ENCODE peak calls at places on chromosomes 5 and 9, in nine cellular contexts. One of them, this sample, is unnamed.

GRCh38 chr9:37032713-37033112 is 1.4 kb downstream of the PAX5 start:
- DNase-seq in fibroblast of lung: no peak
- DNase-seq in nephron progenitor cell: no peak
- DNase-seq in pancreas: no peak
- DNase-seq in MCF 10A: no peak
- DNase-seq in heart left ventricle: no peak
- DNase-seq in HCT116: no peak
- DNase-seq in GM20000: peak; percentile 52
- DNase-seq in upper lobe of right lung: no peak
- DNase-seq in this sample: no peak

GRCh38 chr9:120267929-120268328 is 312.0 kb downstream of the CDK5RAP2 start:
- DNase-seq in GM20000: no peak
- DNase-seq in HCT116: no peak
- DNase-seq in MCF 10A: peak; percentile 6
- DNase-seq in fibroblast of lung: no peak
- DNase-seq in heart left ventricle: no peak
- DNase-seq in upper lobe of right lung: no peak
- DNase-seq in nephron progenitor cell: no peak
- DNase-seq in pancreas: no peak
- DNase-seq in this sample: no peak

GRCh38 chr5:83654427-83654994 is 66.1 kb downstream of the HAPLN1 start:
- DNase-seq in heart left ventricle: no peak
- DNase-seq in pancreas: no peak
- DNase-seq in HCT116: no peak
- DNase-seq in nephron progenitor cell: no peak
- DNase-seq in upper lobe of right lung: no peak
- DNase-seq in fibroblast of lung: peak; percentile 16
- DNase-seq in GM20000: no peak
- DNase-seq in MCF 10A: no peak
- DNase-seq in this sample: no peak

GRCh38 chr9:110115341-110115820 is 92.6 kb downstream of the C9orf152 start:
- DNase-seq in pancreas: no peak
- DNase-seq in fibroblast of lung: peak; percentile 62
- DNase-seq in GM20000: no peak
- DNase-seq in HCT116: no peak
- DNase-seq in heart left ventricle: peak; percentile 37
- DNase-seq in nephron progenitor cell: no peak
- DNase-seq in upper lobe of right lung: no peak
- DNase-seq in MCF 10A: peak; percentile 57
- DNase-seq in this sample: no peak

GRCh38 chr9:13750639-13751038 is 471.1 kb upstream of the MPDZ start:
- DNase-seq in pancreas: no peak
- DNase-seq in heart left ventricle: no peak
- DNase-seq in upper lobe of right lung: no peak
- DNase-seq in nephron progenitor cell: no peak
- DNase-seq in GM20000: no peak
- DNase-seq in fibroblast of lung: no peak
- DNase-seq in HCT116: no peak
- DNase-seq in MCF 10A: no peak
- DNase-seq in this sample: no peak

GRCh38 chr9:37801287-37801850 is 772 bp downstream of the DCAF10 start:
- DNase-seq in GM20000: no peak
- DNase-seq in heart left ventricle: peak; percentile 28
- DNase-seq in MCF 10A: peak; percentile 32
- DNase-seq in upper lobe of right lung: peak; percentile 76
- DNase-seq in HCT116: no peak
- DNase-seq in nephron progenitor cell: peak; percentile 60
- DNase-seq in fibroblast of lung: peak; percentile 38
- DNase-seq in pancreas: peak; percentile 18
- DNase-seq in this sample: no peak

GRCh38 chr5:36392818-36393217 is 91.1 kb upstream of the RANBP3L start:
- DNase-seq in nephron progenitor cell: no peak
- DNase-seq in GM20000: no peak
- DNase-seq in pancreas: no peak
- DNase-seq in MCF 10A: peak; percentile 64
- DNase-seq in fibroblast of lung: peak; percentile 73
- DNase-seq in HCT116: no peak
- DNase-seq in upper lobe of right lung: no peak
- DNase-seq in heart left ventricle: no peak
- DNase-seq in this sample: no peak

GRCh38 chr9:7234144-7234543 is 476.4 kb downstream of the KDM4C start:
- DNase-seq in fibroblast of lung: peak; percentile 12
- DNase-seq in MCF 10A: peak; percentile 70
- DNase-seq in HCT116: peak; percentile 41
- DNase-seq in pancreas: no peak
- DNase-seq in heart left ventricle: no peak
- DNase-seq in upper lobe of right lung: no peak
- DNase-seq in nephron progenitor cell: peak; percentile 38
- DNase-seq in GM20000: peak; percentile 27
- DNase-seq in this sample: peak; percentile 4

GRCh38 chr9:35490155-35490909 is 421 bp downstream of the RUSC2 start:
- DNase-seq in pancreas: peak; percentile 21
- DNase-seq in fibroblast of lung: no peak
- DNase-seq in MCF 10A: peak; percentile 49
- DNase-seq in nephron progenitor cell: peak; percentile 36
- DNase-seq in GM20000: no peak
- DNase-seq in heart left ventricle: peak; percentile 46
- DNase-seq in upper lobe of right lung: no peak
- DNase-seq in HCT116: no peak
- DNase-seq in this sample: no peak

GRCh38 chr9:114805670-114806551 is at the start of gene TNFSF15:
- DNase-seq in nephron progenitor cell: peak; percentile 37
- DNase-seq in HCT116: no peak
- DNase-seq in MCF 10A: peak; percentile 72
- DNase-seq in heart left ventricle: no peak
- DNase-seq in upper lobe of right lung: peak; percentile 83
- DNase-seq in GM20000: peak; percentile 13
- DNase-seq in fibroblast of lung: peak; percentile 56
- DNase-seq in pancreas: peak; percentile 58
- DNase-seq in this sample: peak; percentile 45

GRCh38 chr9:136771907-136772306 is 7.6 kb upstream of the LCN15 start:
- DNase-seq in fibroblast of lung: no peak
- DNase-seq in HCT116: no peak
- DNase-seq in upper lobe of right lung: peak; percentile 33
- DNase-seq in nephron progenitor cell: no peak
- DNase-seq in heart left ventricle: no peak
- DNase-seq in pancreas: no peak
- DNase-seq in GM20000: peak; percentile 11
- DNase-seq in MCF 10A: no peak
- DNase-seq in this sample: no peak

GRCh38 chr9:94079236-94079635 is 5.0 kb upstream of the PTPDC1 start:
- DNase-seq in nephron progenitor cell: no peak
- DNase-seq in upper lobe of right lung: no peak
- DNase-seq in MCF 10A: no peak
- DNase-seq in HCT116: no peak
- DNase-seq in fibroblast of lung: no peak
- DNase-seq in pancreas: no peak
- DNase-seq in heart left ventricle: no peak
- DNase-seq in GM20000: no peak
- DNase-seq in this sample: no peak

GRCh38 chr9:119052339-119053030 is 316.8 kb downstream of the BRINP1 start:
- DNase-seq in pancreas: no peak
- DNase-seq in fibroblast of lung: no peak
- DNase-seq in GM20000: no peak
- DNase-seq in HCT116: no peak
- DNase-seq in heart left ventricle: peak; percentile 84
- DNase-seq in upper lobe of right lung: no peak
- DNase-seq in MCF 10A: peak; percentile 82
- DNase-seq in nephron progenitor cell: no peak
- DNase-seq in this sample: no peak

GRCh38 chr9:127311239-127311741 is 46.7 kb downstream of the GARNL3 start:
- DNase-seq in MCF 10A: peak; percentile 81
- DNase-seq in HCT116: peak; percentile 1
- DNase-seq in GM20000: peak; percentile 11
- DNase-seq in pancreas: peak; percentile 40
- DNase-seq in fibroblast of lung: peak; percentile 71
- DNase-seq in heart left ventricle: peak; percentile 45
- DNase-seq in nephron progenitor cell: peak; percentile 15
- DNase-seq in upper lobe of right lung: no peak
- DNase-seq in this sample: peak; percentile 47

GRCh38 chr5:125560476-125561225 is 814.2 kb upstream of the ZNF608 start:
- DNase-seq in fibroblast of lung: peak; percentile 88
- DNase-seq in GM20000: no peak
- DNase-seq in MCF 10A: no peak
- DNase-seq in heart left ventricle: no peak
- DNase-seq in HCT116: no peak
- DNase-seq in upper lobe of right lung: no peak
- DNase-seq in pancreas: no peak
- DNase-seq in nephron progenitor cell: no peak
- DNase-seq in this sample: no peak

GRCh38 chr5:117741655-117742226 is 1167.1 kb upstream of the SEMA6A start:
- DNase-seq in GM20000: no peak
- DNase-seq in heart left ventricle: no peak
- DNase-seq in nephron progenitor cell: no peak
- DNase-seq in HCT116: no peak
- DNase-seq in upper lobe of right lung: no peak
- DNase-seq in fibroblast of lung: no peak
- DNase-seq in pancreas: no peak
- DNase-seq in MCF 10A: no peak
- DNase-seq in this sample: no peak

GRCh38 chr5:173329370-173330150 is 1.3 kb upstream of the STC2 start:
- DNase-seq in fibroblast of lung: no peak
- DNase-seq in pancreas: peak; percentile 50
- DNase-seq in upper lobe of right lung: no peak
- DNase-seq in heart left ventricle: no peak
- DNase-seq in GM20000: peak; percentile 88
- DNase-seq in nephron progenitor cell: peak; percentile 71
- DNase-seq in HCT116: peak; percentile 50
- DNase-seq in MCF 10A: peak; percentile 85
- DNase-seq in this sample: peak; percentile 74
- TF ChIP-seq CTCF in fibroblast of lung: no peak
- TF ChIP-seq CTCF in pancreas: no peak
- TF ChIP-seq CTCF in upper lobe of right lung: no peak
- TF ChIP-seq CTCF in heart left ventricle: no peak
- TF ChIP-seq CTCF in GM20000: peak; percentile 20
- TF ChIP-seq CTCF in nephron progenitor cell: no peak
- TF ChIP-seq CTCF in HCT116: no peak
- TF ChIP-seq CTCF in MCF 10A: peak; percentile 13
- TF ChIP-seq CTCF in this sample: no peak

DNA sequence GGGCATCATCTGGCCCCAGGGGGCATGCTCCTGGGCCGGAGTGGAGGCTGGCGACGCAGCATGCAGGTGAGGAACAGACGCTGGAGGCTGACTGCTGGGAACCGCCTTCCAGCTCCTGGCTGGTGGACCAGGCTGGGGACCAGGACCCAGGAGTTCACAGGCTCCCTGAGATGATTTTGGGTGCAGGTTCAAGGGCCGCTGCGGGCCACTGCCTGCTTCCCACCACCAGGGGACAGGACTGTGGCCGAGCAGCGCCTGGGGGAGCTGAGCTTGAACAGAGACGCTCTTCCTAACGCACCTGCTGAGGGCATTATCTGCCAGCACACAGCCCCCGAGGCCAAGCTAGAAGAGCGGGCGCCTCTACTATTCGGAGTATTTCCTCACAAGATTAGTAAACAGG is 132.1 kb upstream of the RAPGEF1 start:
- DNase-seq in pancreas: no peak
- DNase-seq in upper lobe of right lung: peak; percentile 57
- DNase-seq in MCF 10A: no peak
- DNase-seq in HCT116: no peak
- DNase-seq in nephron progenitor cell: no peak
- DNase-seq in GM20000: no peak
- DNase-seq in heart left ventricle: no peak
- DNase-seq in fibroblast of lung: no peak
- DNase-seq in this sample: no peak
- TF ChIP-seq CTCF in pancreas: no peak
- TF ChIP-seq CTCF in upper lobe of right lung: no peak
- TF ChIP-seq CTCF in MCF 10A: peak; percentile 9
- TF ChIP-seq CTCF in HCT116: no peak
- TF ChIP-seq CTCF in nephron progenitor cell: peak; percentile 21
- TF ChIP-seq CTCF in GM20000: no peak
- TF ChIP-seq CTCF in heart left ventricle: no peak
- TF ChIP-seq CTCF in fibroblast of lung: no peak
- TF ChIP-seq CTCF in this sample: no peak

GRCh38 chr9:82903503-82903902 is 159.4 kb downstream of the RASEF start:
- DNase-seq in upper lobe of right lung: no peak
- DNase-seq in MCF 10A: no peak
- DNase-seq in heart left ventricle: no peak
- DNase-seq in fibroblast of lung: peak; percentile 33
- DNase-seq in HCT116: no peak
- DNase-seq in GM20000: no peak
- DNase-seq in nephron progenitor cell: no peak
- DNase-seq in pancreas: no peak
- DNase-seq in this sample: no peak
- TF ChIP-seq CTCF in upper lobe of right lung: no peak
- TF ChIP-seq CTCF in MCF 10A: no peak
- TF ChIP-seq CTCF in heart left ventricle: no peak
- TF ChIP-seq CTCF in fibroblast of lung: no peak
- TF ChIP-seq CTCF in HCT116: no peak
- TF ChIP-seq CTCF in GM20000: no peak
- TF ChIP-seq CTCF in nephron progenitor cell: no peak
- TF ChIP-seq CTCF in pancreas: no peak
- TF ChIP-seq CTCF in this sample: no peak

DNA sequence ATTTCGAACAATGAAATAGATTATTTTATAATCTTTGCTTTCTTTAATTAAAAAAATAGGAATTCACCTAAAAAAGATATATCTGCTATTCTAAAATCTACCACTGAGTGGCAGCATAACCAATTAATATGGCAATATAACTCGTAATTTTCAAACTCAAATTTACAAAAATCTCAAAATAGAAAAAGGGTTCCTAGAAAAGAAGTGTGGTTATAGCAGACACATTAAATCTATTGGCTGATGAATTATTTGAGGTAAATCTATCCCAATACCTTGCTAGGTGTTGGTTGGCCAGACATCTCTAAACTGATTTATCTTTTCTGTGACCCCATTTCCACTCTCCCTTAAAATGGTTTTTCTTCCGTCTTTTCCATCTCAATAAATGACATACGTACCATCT is 30.2 kb upstream of the NRG2 start:
- DNase-seq in GM20000: peak; percentile 25
- DNase-seq in fibroblast of lung: peak; percentile 2
- DNase-seq in heart left ventricle: no peak
- DNase-seq in HCT116: no peak
- DNase-seq in MCF 10A: peak; percentile 33
- DNase-seq in upper lobe of right lung: no peak
- DNase-seq in pancreas: no peak
- DNase-seq in nephron progenitor cell: no peak
- DNase-seq in this sample: no peak
- TF ChIP-seq CTCF in GM20000: peak; percentile 31
- TF ChIP-seq CTCF in fibroblast of lung: no peak
- TF ChIP-seq CTCF in heart left ventricle: peak; percentile 75
- TF ChIP-seq CTCF in HCT116: peak; percentile 79
- TF ChIP-seq CTCF in MCF 10A: peak; percentile 64
- TF ChIP-seq CTCF in upper lobe of right lung: peak; percentile 74
- TF ChIP-seq CTCF in pancreas: peak; percentile 60
- TF ChIP-seq CTCF in nephron progenitor cell: peak; percentile 82
- TF ChIP-seq CTCF in this sample: peak; percentile 43